ENCODE peak calls at places on chromosomes 3 and 15, in nine cellular contexts. N, R, M, L, S, V, Q, D and I are unnamed samples.

GRCh38 chr3:96966181-96966929 is 152.0 kb downstream of the EPHA6 start:
- DNase-seq in V (no peak), Q (no peak), L (no peak), N (no peak), R (no peak), M (no peak), D (no peak), S (no peak), I (no peak)

GRCh38 chr3:42707620-42708355 is 5.2 kb upstream of the HHATL start:
- DNase-seq in D (no peak), L (no peak), R (peak), Q (no peak), M (no peak), N (no peak), V (no peak), S (no peak), I (no peak)

GRCh38 chr15:77002954-77003912 is 8.3 kb downstream of the PSTPIP1 start:
- DNase-seq in M (no peak), S (no peak), R (peak), L (no peak), Q (peak), N (peak), D (no peak), V (no peak), I (no peak)

GRCh38 chr15:101105059-101105851 is 146.6 kb downstream of the CHSY1 start:
- DNase-seq in D (no peak), L (no peak), Q (no peak), S (no peak), M (no peak), R (no peak), V (no peak), N (no peak), I (no peak)

GRCh38 chr15:78907577-78907976 is 34.9 kb downstream of the MORF4L1 start:
- DNase-seq in S (no peak), N (no peak), L (no peak), Q (no peak), R (no peak), M (peak), D (no peak), V (no peak), I (no peak)

GRCh38 chr15:47129033-47129432 is 588.3 kb upstream of the SEMA6D start:
- DNase-seq in L (no peak), V (no peak), M (no peak), Q (no peak), N (no peak), S (no peak), D (no peak), R (no peak), I (no peak)

GRCh38 chr3:189041482-189042090 is 130.2 kb upstream of the TPRG1 start:
- DNase-seq in V (peak), N (peak), R (peak), Q (peak), D (peak), M (no peak), S (no peak), L (peak), I (no peak)

GRCh38 chr3:117814975-117815374 is 1105.4 kb downstream of the TUSC7 start:
- DNase-seq in S (no peak), L (no peak), Q (no peak), R (no peak), M (no peak), D (no peak), N (no peak), V (no peak), I (no peak)

GRCh38 chr3:10950476-10951294 is 41.9 kb upstream of the SLC6A1 start:
- DNase-seq in S (no peak), M (peak), Q (no peak), V (peak), N (no peak), L (peak), R (no peak), D (peak), I (no peak)
- TF ChIP-seq CTCF in S (no peak), M (peak), Q (no peak), V (peak), N (peak), L (no peak), R (peak), D (peak), I (no peak)

DNA sequence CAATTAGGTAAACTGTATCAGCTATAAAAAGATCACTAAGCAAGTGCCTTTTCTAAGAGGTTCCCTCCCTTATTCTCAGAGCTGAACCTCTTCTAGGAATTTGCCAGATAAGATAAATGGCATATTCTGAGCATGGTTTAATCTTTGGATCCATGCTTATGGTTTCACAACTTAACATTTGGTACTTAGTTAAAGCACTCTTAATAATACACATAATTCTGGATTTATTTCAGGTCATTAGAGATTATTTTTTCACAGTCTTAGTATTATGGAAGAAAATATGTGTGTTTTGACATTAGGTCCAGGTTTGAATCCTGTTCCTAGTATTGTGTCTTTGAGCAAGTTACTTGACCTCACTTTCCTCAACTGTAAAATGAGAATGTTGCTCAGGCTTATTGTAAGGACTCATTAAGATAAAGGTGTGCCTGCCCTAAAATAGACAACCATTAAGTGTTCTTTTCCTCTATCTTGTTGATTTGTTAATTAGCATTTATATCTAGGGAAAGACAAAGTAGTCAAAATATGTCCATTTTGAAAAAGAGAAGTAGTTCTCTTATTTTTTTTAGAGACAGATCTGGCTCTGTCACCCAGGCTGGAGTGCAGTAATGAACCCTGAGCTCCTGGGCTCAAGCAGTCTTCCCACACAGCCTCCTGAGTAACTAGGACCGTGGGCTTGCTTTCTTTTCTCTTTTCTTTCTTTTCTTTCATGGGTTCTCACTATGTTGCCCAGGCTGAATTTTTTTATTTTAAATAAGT is 43.4 kb downstream of the TSC22D2 start:
- DNase-seq in V (no peak), Q (no peak), D (no peak), L (no peak), S (no peak), N (no peak), M (peak), R (no peak), I (no peak)
- TF ChIP-seq POLR2A in V (no peak), Q (no peak), D (no peak), L (no peak), S (no peak), N (no peak), M (no peak), R (no peak), I (no peak)

GRCh38 chr15:75449585-75450306 is 1.7 kb downstream of the SIN3A start:
- DNase-seq in S (no peak), V (no peak), R (no peak), N (peak), L (peak), M (no peak), D (no peak), Q (no peak), I (peak)
- H3K4me3 ChIP-seq in S (peak), V (peak), R (peak), N (peak), L (no peak), M (peak), D (peak), Q (peak), I (no peak)

GRCh38 chr3:185253645-185254410 is at the start of gene EHHADH:
- DNase-seq in L (peak), D (peak), R (peak), Q (peak), N (peak), V (peak), M (peak), S (peak), I (peak)
- TF ChIP-seq CTCF in L (no peak), D (no peak), R (no peak), Q (no peak), N (no peak), V (no peak), M (no peak), S (no peak), I (no peak)

GRCh38 chr3:129606522-129607390 is at the start of gene PLXND1:
- DNase-seq in L (peak), M (peak), Q (peak), S (peak), N (peak), D (peak), R (peak), V (no peak), I (no peak)
- TF ChIP-seq POLR2A in L (no peak), M (peak), Q (no peak), S (no peak), N (peak), D (peak), R (peak), V (peak), I (peak)

DNA sequence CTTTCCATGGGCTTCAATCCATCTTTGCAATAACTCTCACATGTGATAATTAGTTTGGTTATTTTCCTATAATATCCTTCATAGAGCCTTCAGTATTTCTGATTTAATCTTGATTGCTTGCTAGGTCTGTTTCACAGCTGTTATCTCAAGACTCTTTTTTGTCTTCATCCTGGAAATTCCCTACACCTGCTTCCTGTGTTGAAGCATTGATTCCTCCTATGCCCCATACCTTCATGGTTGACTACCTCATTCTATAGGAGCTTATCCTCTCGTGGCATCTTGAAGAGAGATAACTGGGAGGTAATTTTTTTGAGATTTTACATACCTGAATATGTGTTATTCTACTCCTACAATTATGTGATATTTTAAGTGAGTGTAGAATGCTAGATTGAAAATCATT is 26.7 kb downstream of the PIK3CA start:
- DNase-seq in V (no peak), Q (no peak), S (no peak), N (no peak), L (no peak), R (no peak), D (no peak), M (no peak), I (no peak)
- H3K4me3 ChIP-seq in V (no peak), Q (no peak), S (no peak), N (no peak), L (no peak), R (no peak), D (no peak), M (no peak), I (no peak)

GRCh38 chr3:61090770-61091169 is 160.5 kb downstream of the FHIT start:
- DNase-seq in D (no peak), S (no peak), M (no peak), N (no peak), Q (no peak), R (no peak), V (no peak), L (no peak), I (no peak)
- TF ChIP-seq CTCF in D (no peak), S (no peak), M (no peak), N (no peak), Q (no peak), R (no peak), V (no peak), L (no peak), I (no peak)

DNA sequence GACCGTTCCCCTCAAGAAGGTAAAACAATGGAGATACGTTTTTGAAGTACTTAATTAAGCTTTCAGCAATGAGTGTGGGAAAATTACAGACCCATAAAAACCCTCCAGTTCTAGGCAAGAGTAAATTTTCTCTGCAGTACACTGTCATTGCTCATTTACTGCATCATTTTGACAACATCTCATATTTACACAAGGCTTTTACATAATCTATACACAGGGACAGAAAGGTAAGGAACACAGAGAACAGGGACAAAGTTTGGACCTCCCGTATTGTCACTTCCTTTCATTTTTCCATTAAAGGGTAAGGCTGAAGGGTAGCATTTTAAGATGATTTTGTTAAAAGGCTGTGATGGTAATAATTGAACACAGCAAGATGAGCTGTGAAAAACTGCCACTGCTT is 7.4 kb upstream of the HGD start:
- DNase-seq in M (no peak), D (no peak), L (no peak), R (no peak), N (no peak), Q (no peak), S (no peak), V (no peak), I (no peak)
- TF ChIP-seq POLR2A in M (no peak), D (no peak), L (no peak), R (no peak), N (no peak), Q (no peak), S (no peak), V (no peak), I (no peak)

GRCh38 chr3:64188810-64189560 is 36.3 kb downstream of the PRICKLE2 start:
- DNase-seq in S (peak), N (no peak), D (peak), R (peak), M (no peak), Q (no peak), V (no peak), L (no peak), I (no peak)

GRCh38 chr3:64187065-64187959 is 38.0 kb downstream of the PRICKLE2 start:
- DNase-seq in V (no peak), N (peak), S (peak), R (peak), M (no peak), L (peak), Q (peak), D (peak), I (peak)

GRCh38 chr3:64195786-64196185 is 29.5 kb downstream of the PRICKLE2 start:
- DNase-seq in Q (no peak), V (no peak), S (no peak), N (no peak), L (no peak), D (no peak), M (no peak), R (no peak), I (no peak)

GRCh38 chr3:64190517-64191515 is 34.5 kb downstream of the PRICKLE2 start:
- DNase-seq in Q (no peak), V (no peak), R (no peak), N (no peak), M (no peak), D (peak), L (no peak), S (no peak), I (no peak)

GRCh38 chr3:64191822-64192221 is 33.4 kb downstream of the PRICKLE2 start:
- DNase-seq in R (no peak), S (no peak), Q (no peak), M (no peak), D (no peak), N (no peak), V (no peak), L (no peak), I (no peak)
- H3K4me3 ChIP-seq in R (no peak), S (no peak), Q (no peak), M (no peak), D (no peak), N (no peak), V (no peak), L (no peak), I (no peak)

DNA sequence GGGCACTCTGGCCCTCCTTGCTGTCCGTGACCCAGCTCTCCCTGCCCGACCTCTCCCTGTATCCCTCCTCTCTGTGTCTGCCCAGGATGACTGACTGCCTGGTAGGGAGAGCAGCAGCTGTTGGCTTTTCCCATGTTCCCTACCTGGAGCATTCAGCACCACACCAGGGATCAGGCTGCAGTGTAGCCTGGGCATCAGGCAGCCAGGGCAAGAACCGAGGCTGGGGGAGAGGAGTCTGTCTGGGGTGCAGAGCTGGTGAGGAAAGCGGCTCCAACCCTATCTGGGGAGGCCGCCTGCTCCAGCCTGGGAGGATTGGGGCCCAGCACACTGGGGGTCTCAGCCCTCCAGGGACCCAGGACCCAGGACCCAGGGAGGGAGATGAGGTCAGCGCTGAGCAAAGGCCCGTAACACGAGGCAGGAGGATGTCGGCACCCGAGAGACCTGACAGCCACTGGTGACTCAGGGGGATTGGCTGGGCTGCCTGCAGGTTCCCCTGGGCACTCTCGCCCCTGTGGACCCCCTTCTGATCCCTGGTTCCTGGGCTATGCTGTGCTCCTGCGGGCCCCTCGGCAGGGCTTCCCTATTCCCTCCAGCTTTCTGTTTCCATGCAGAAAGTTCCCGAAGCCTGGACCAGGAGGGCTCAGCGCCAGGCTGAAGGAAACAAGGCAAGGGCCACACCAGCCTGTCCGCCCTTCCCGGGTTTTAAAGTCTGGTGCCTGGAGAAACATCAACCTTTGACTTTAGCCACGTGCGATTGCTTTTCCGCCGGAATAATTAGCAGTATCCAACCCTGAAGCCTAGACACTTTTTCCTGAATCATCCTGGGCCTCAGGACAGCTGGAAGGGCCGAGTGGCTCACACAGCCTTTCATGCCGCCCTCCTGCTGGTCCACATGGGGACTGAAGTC is 128.2 kb upstream of the MEF2A start:
- DNase-seq in Q (peak), S (peak), D (no peak), L (no peak), R (peak), V (no peak), N (peak), M (no peak), I (peak)
- TF ChIP-seq CTCF in Q (no peak), S (no peak), D (no peak), L (no peak), R (no peak), V (no peak), N (no peak), M (no peak), I (no peak)